ENCODE peak calls at places on chromosome 4, in six cellular contexts. U is pancreas; I is gastrocnemius medialis; K is psoas muscle; V is CD8-positive, alpha-beta T cell; L is neural progenitor cell. S is an unnamed sample.

GRCh38 chr4:1786544-1787362 is 6.3 kb upstream of the FGFR3 start:
- DNase-seq in V (no peak), L (no peak), K (no peak), I (no peak), U (no peak), S (no peak)

GRCh38 chr4:98524271-98524670 is 134.1 kb downstream of the TSPAN5 start:
- DNase-seq in U (no peak), L (no peak), V (no peak), I (no peak), K (no peak), S (no peak)

GRCh38 chr4:55074386-55074785 is 51.0 kb downstream of the KDR start:
- DNase-seq in V (no peak), I (no peak), K (no peak), L (peak; percentile 56), U (no peak), S (no peak)

GRCh38 chr4:183503497-183504063 is 1.3 kb upstream of the ING2 start:
- DNase-seq in L (no peak), K (no peak), I (no peak), U (no peak), V (no peak), S (no peak)

GRCh38 chr4:148539387-148539786 is 97.2 kb upstream of the NR3C2 start:
- DNase-seq in U (no peak), I (no peak), L (no peak), K (no peak), V (no peak), S (no peak)

GRCh38 chr4:168715889-168716288 is 219.0 kb downstream of the PALLD start:
- DNase-seq in I (no peak), L (no peak), K (no peak), V (no peak), U (no peak), S (no peak)

GRCh38 chr4:109730294-109731051 is 603 bp upstream of the PLA2G12A start:
- DNase-seq in V (no peak), K (peak; percentile 51), I (peak; percentile 49), L (peak; percentile 72), U (peak; percentile 76), S (peak; percentile 81)

GRCh38 chr4:18566970-18567799 is 545.6 kb upstream of the LCORL start:
- DNase-seq in U (no peak), V (no peak), K (no peak), I (no peak), L (no peak), S (no peak)

GRCh38 chr4:6056976-6057766 is 38.9 kb upstream of the C4orf50 start:
- DNase-seq in I (no peak), V (no peak), K (no peak), U (no peak), L (no peak), S (no peak)

GRCh38 chr4:113020966-113021365 is 28.5 kb upstream of the ANK2 start:
- DNase-seq in V (no peak), U (no peak), I (no peak), L (peak; percentile 13), K (no peak), S (no peak)

GRCh38 chr4:17559709-17560048 is 17.3 kb upstream of the LAP3 start:
- DNase-seq in K (no peak), V (no peak), I (no peak), L (no peak), U (no peak), S (no peak)
- TF ChIP-seq CTCF in K (no peak), V (no peak), I (no peak), L (no peak), U (no peak), S (no peak)

GRCh38 chr4:2797545-2798305 is 4.8 kb downstream of the SH3BP2 start:
- DNase-seq in U (peak; percentile 90), K (peak; percentile 11), V (peak; percentile 53), I (peak; percentile 8), L (peak; percentile 1), S (peak; percentile 65)
- H3K4me1 ChIP-seq in U (peaks cover 29% of the 10 kb centered on the region), K (peaks cover 42% of the 10 kb centered on the region), V (peaks cover 70% of the 10 kb centered on the region), I (peaks cover 50% of the 10 kb centered on the region), L (peaks cover 13% of the 10 kb centered on the region), S (peaks cover 62% of the 10 kb centered on the region)

DNA sequence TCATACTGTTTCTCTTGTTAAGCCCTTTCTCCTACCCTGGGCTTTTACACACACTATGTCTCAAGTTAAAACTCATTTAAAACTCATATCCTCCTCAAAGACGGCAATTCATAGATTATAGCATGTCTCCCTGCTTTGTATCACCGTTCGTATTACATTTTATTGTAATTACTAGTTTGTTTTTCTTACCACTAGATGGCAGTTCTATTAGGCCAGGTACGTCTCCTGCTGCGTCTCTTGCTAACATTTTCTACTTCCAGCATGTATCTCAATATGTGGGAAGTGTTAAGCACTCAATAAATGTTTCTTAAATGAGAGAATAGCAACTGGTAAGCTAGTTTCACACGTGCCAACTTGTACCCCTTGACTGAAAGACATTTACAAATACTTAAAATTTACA is 450.3 kb upstream of the PCDH7 start:
- DNase-seq in V (no peak), L (no peak), K (no peak), U (no peak), I (no peak), S (no peak)
- TF ChIP-seq CTCF in V (no peak), L (peak; percentile 54), K (no peak), U (no peak), I (no peak), S (no peak)

GRCh38 chr4:22876281-22876680 is 183.5 kb downstream of the GBA3 start:
- DNase-seq in K (no peak), L (no peak), V (no peak), I (no peak), U (no peak), S (no peak)

GRCh38 chr4:22875592-22876257 is 183.0 kb downstream of the GBA3 start:
- DNase-seq in I (no peak), K (no peak), V (no peak), U (no peak), L (no peak), S (no peak)

GRCh38 chr4:22870847-22871246 is 178.1 kb downstream of the GBA3 start:
- DNase-seq in L (no peak), K (no peak), V (no peak), I (no peak), U (no peak), S (no peak)

GRCh38 chr4:22874334-22874912 is 181.7 kb downstream of the GBA3 start:
- DNase-seq in U (no peak), I (no peak), K (no peak), L (no peak), V (no peak), S (no peak)

GRCh38 chr4:22873899-22874298 is 181.2 kb downstream of the GBA3 start:
- DNase-seq in V (no peak), K (no peak), L (no peak), I (no peak), U (no peak), S (no peak)
- H3K4me1 ChIP-seq in V (no peaks in the 10 kb centered on the region), K (no peaks in the 10 kb centered on the region), L (no peaks in the 10 kb centered on the region), I (no peaks in the 10 kb centered on the region), U (no peaks in the 10 kb centered on the region), S (no peaks in the 10 kb centered on the region)

S was measured in tibial artery.